ENCODE peak calls at places on chromosomes 16 and 17, in eight cellular contexts. One of them, this sample, is unnamed.

GRCh38 chr17:29074488-29074887 is 31.5 kb downstream of the PIPOX start:
- DNase-seq in ovary: no peak
- DNase-seq in HCT116: no peak
- DNase-seq in IMR-90: no peak
- DNase-seq in prostate gland: no peak
- DNase-seq in heart left ventricle: peak
- DNase-seq in body of pancreas: no peak
- DNase-seq in adrenal gland: no peak
- DNase-seq in this sample: no peak

GRCh38 chr17:28216528-28216927 is 102.5 kb upstream of the TMEM97 start:
- DNase-seq in heart left ventricle: no peak
- DNase-seq in IMR-90: peak
- DNase-seq in ovary: no peak
- DNase-seq in HCT116: no peak
- DNase-seq in adrenal gland: peak
- DNase-seq in prostate gland: no peak
- DNase-seq in body of pancreas: no peak
- DNase-seq in this sample: no peak

GRCh38 chr16:27175888-27176287 is 27.4 kb upstream of the KDM8 start:
- DNase-seq in adrenal gland: no peak
- DNase-seq in HCT116: no peak
- DNase-seq in ovary: no peak
- DNase-seq in body of pancreas: no peak
- DNase-seq in heart left ventricle: no peak
- DNase-seq in IMR-90: no peak
- DNase-seq in prostate gland: no peak
- DNase-seq in this sample: peak

GRCh38 chr16:10355589-10355988 is 30.3 kb upstream of the ATF7IP2 start:
- DNase-seq in HCT116: no peak
- DNase-seq in ovary: no peak
- DNase-seq in prostate gland: no peak
- DNase-seq in IMR-90: no peak
- DNase-seq in adrenal gland: no peak
- DNase-seq in heart left ventricle: no peak
- DNase-seq in body of pancreas: no peak
- DNase-seq in this sample: no peak

GRCh38 chr16:85523602-85524364 is 89.3 kb upstream of the GSE1 start:
- DNase-seq in IMR-90: peak
- DNase-seq in adrenal gland: no peak
- DNase-seq in prostate gland: no peak
- DNase-seq in body of pancreas: peak
- DNase-seq in ovary: peak
- DNase-seq in heart left ventricle: peak
- DNase-seq in HCT116: no peak
- DNase-seq in this sample: no peak

GRCh38 chr16:11058820-11059219 is 114.5 kb downstream of the CLEC16A start:
- DNase-seq in ovary: peak
- DNase-seq in heart left ventricle: no peak
- DNase-seq in adrenal gland: no peak
- DNase-seq in IMR-90: no peak
- DNase-seq in HCT116: no peak
- DNase-seq in prostate gland: no peak
- DNase-seq in body of pancreas: no peak
- DNase-seq in this sample: no peak

GRCh38 chr16:11465675-11466074 is 120.4 kb downstream of the RMI2 start:
- DNase-seq in body of pancreas: no peak
- DNase-seq in adrenal gland: no peak
- DNase-seq in HCT116: no peak
- DNase-seq in ovary: no peak
- DNase-seq in heart left ventricle: no peak
- DNase-seq in prostate gland: no peak
- DNase-seq in IMR-90: no peak
- DNase-seq in this sample: no peak

GRCh38 chr16:8310356-8310755 is 280.0 kb downstream of the TMEM114 start:
- DNase-seq in adrenal gland: no peak
- DNase-seq in HCT116: no peak
- DNase-seq in IMR-90: no peak
- DNase-seq in prostate gland: no peak
- DNase-seq in body of pancreas: no peak
- DNase-seq in heart left ventricle: no peak
- DNase-seq in ovary: no peak
- DNase-seq in this sample: no peak

GRCh38 chr16:85635545-85636140 is 22.5 kb downstream of the GSE1 start:
- DNase-seq in adrenal gland: no peak
- DNase-seq in body of pancreas: peak
- DNase-seq in HCT116: no peak
- DNase-seq in prostate gland: no peak
- DNase-seq in IMR-90: no peak
- DNase-seq in ovary: no peak
- DNase-seq in heart left ventricle: no peak
- DNase-seq in this sample: no peak

GRCh38 chr16:24984903-24985675 is 30.1 kb downstream of the ARHGAP17 start:
- DNase-seq in prostate gland: no peak
- DNase-seq in IMR-90: no peak
- DNase-seq in heart left ventricle: no peak
- DNase-seq in adrenal gland: peak
- DNase-seq in HCT116: no peak
- DNase-seq in ovary: no peak
- DNase-seq in body of pancreas: no peak
- DNase-seq in this sample: no peak
- TF ChIP-seq POLR2A in prostate gland: no peak
- TF ChIP-seq POLR2A in IMR-90: no peak
- TF ChIP-seq POLR2A in heart left ventricle: no peak
- TF ChIP-seq POLR2A in adrenal gland: no peak
- TF ChIP-seq POLR2A in HCT116: no peak
- TF ChIP-seq POLR2A in ovary: no peak
- TF ChIP-seq POLR2A in body of pancreas: no peak
- TF ChIP-seq POLR2A in this sample: no peak

GRCh38 chr17:35018814-35019213 is 38.5 kb downstream of the LIG3 start:
- DNase-seq in adrenal gland: no peak
- DNase-seq in body of pancreas: no peak
- DNase-seq in ovary: no peak
- DNase-seq in HCT116: no peak
- DNase-seq in prostate gland: no peak
- DNase-seq in IMR-90: no peak
- DNase-seq in heart left ventricle: no peak
- DNase-seq in this sample: no peak

GRCh38 chr17:35019386-35020179 is 39.3 kb downstream of the LIG3 start:
- DNase-seq in prostate gland: no peak
- DNase-seq in IMR-90: no peak
- DNase-seq in HCT116: no peak
- DNase-seq in adrenal gland: no peak
- DNase-seq in body of pancreas: no peak
- DNase-seq in heart left ventricle: no peak
- DNase-seq in ovary: no peak
- DNase-seq in this sample: no peak

GRCh38 chr17:35021520-35022380 is 41.4 kb downstream of the LIG3 start:
- DNase-seq in adrenal gland: no peak
- DNase-seq in HCT116: no peak
- DNase-seq in heart left ventricle: no peak
- DNase-seq in prostate gland: no peak
- DNase-seq in ovary: no peak
- DNase-seq in IMR-90: no peak
- DNase-seq in body of pancreas: no peak
- DNase-seq in this sample: no peak

GRCh38 chr17:35016369-35016768 is 36.1 kb downstream of the LIG3 start:
- DNase-seq in HCT116: no peak
- DNase-seq in prostate gland: no peak
- DNase-seq in ovary: no peak
- DNase-seq in IMR-90: no peak
- DNase-seq in heart left ventricle: no peak
- DNase-seq in body of pancreas: no peak
- DNase-seq in adrenal gland: no peak
- DNase-seq in this sample: no peak

DNA sequence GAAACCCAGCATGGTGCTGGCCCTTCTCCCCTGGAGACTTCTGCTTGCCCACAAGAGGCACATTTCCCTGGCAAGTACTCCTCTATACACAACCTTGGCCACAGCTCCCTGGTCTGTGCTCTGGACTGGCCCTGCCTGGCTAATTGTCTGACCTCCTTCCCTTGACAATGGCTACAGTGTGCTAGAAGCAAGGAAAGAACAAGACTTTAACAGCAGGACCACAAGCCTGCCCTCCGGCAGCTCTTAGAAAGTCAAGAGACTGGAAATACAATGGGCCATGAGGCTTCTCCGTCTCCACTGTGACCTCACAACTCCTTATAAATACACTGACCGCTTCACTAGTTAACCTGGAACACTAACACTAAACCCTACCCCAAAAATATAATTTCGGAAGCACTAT is 36.7 kb downstream of the LIG3 start:
- DNase-seq in HCT116: no peak
- DNase-seq in body of pancreas: no peak
- DNase-seq in ovary: no peak
- DNase-seq in adrenal gland: no peak
- DNase-seq in heart left ventricle: no peak
- DNase-seq in prostate gland: no peak
- DNase-seq in IMR-90: no peak
- DNase-seq in this sample: no peak
- TF ChIP-seq POLR2A in HCT116: no peak
- TF ChIP-seq POLR2A in body of pancreas: no peak
- TF ChIP-seq POLR2A in ovary: no peak
- TF ChIP-seq POLR2A in adrenal gland: no peak
- TF ChIP-seq POLR2A in heart left ventricle: no peak
- TF ChIP-seq POLR2A in prostate gland: no peak
- TF ChIP-seq POLR2A in IMR-90: no peak
- TF ChIP-seq POLR2A in this sample: no peak

GRCh38 chr17:9241371-9241712 is 220.0 kb downstream of the NTN1 start:
- DNase-seq in HCT116: no peak
- DNase-seq in prostate gland: no peak
- DNase-seq in body of pancreas: peak
- DNase-seq in ovary: peak
- DNase-seq in adrenal gland: peak
- DNase-seq in IMR-90: no peak
- DNase-seq in heart left ventricle: peak
- DNase-seq in this sample: no peak
- TF ChIP-seq POLR2A in HCT116: no peak
- TF ChIP-seq POLR2A in prostate gland: no peak
- TF ChIP-seq POLR2A in body of pancreas: no peak
- TF ChIP-seq POLR2A in ovary: no peak
- TF ChIP-seq POLR2A in adrenal gland: no peak
- TF ChIP-seq POLR2A in IMR-90: no peak
- TF ChIP-seq POLR2A in heart left ventricle: no peak
- TF ChIP-seq POLR2A in this sample: no peak

GRCh38 chr17:75646626-75646968 is 13.4 kb downstream of the SMIM5 start:
- DNase-seq in adrenal gland: no peak
- DNase-seq in heart left ventricle: no peak
- DNase-seq in prostate gland: no peak
- DNase-seq in HCT116: no peak
- DNase-seq in IMR-90: no peak
- DNase-seq in ovary: no peak
- DNase-seq in body of pancreas: no peak
- DNase-seq in this sample: no peak

GRCh38 chr17:75645501-75645888 is 12.3 kb downstream of the SMIM5 start:
- DNase-seq in IMR-90: no peak
- DNase-seq in body of pancreas: peak
- DNase-seq in HCT116: peak
- DNase-seq in ovary: no peak
- DNase-seq in prostate gland: peak
- DNase-seq in adrenal gland: no peak
- DNase-seq in heart left ventricle: no peak
- DNase-seq in this sample: no peak

GRCh38 chr17:75647921-75648320 is 14.7 kb downstream of the SMIM5 start:
- DNase-seq in IMR-90: no peak
- DNase-seq in HCT116: no peak
- DNase-seq in ovary: no peak
- DNase-seq in adrenal gland: no peak
- DNase-seq in prostate gland: no peak
- DNase-seq in body of pancreas: no peak
- DNase-seq in heart left ventricle: no peak
- DNase-seq in this sample: no peak

GRCh38 chr17:75647061-75647460 is 13.8 kb downstream of the SMIM5 start:
- DNase-seq in body of pancreas: no peak
- DNase-seq in ovary: no peak
- DNase-seq in heart left ventricle: no peak
- DNase-seq in IMR-90: no peak
- DNase-seq in HCT116: no peak
- DNase-seq in adrenal gland: no peak
- DNase-seq in prostate gland: no peak
- DNase-seq in this sample: no peak

DNA sequence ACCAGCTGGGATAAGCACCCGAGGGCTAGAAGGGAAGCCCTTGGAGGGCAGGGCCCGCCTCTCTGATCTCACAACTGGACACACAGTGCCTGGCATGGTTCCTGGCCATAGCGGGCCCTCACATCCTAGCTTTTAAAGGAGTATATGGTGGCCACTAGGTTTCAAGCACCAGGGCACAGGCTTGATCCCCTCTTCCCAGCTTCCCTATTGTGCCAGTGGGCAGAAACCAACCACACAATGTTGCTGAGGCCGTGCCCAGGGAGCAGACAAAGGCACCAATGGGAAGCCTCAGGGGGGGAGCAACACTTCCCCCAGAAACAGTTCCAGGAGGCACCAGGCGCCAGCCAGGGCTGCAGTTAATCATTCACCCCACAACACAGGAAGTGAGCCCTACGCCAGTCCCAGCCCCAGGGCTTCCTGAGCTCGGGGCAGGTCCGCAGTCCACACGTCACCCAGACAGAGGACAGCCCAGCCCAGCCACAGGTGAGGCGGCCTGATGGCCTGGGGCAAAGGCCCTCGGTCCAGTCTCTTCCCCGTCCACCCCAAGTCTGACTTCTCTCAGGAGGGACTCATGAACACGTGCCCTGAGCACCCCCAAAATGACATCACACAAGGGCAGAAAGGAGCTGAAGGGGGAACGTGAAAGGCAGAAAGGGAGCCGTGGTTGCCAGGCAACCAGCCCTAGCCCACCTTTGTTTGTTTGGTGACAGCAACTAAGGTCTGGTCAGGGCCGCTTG is 12.8 kb downstream of the SMIM5 start:
- DNase-seq in body of pancreas: peak
- DNase-seq in prostate gland: peak
- DNase-seq in adrenal gland: peak
- DNase-seq in HCT116: peak
- DNase-seq in ovary: peak
- DNase-seq in IMR-90: no peak
- DNase-seq in heart left ventricle: no peak
- DNase-seq in this sample: no peak
- TF ChIP-seq POLR2A in body of pancreas: peak
- TF ChIP-seq POLR2A in prostate gland: peak
- TF ChIP-seq POLR2A in adrenal gland: no peak
- TF ChIP-seq POLR2A in HCT116: no peak
- TF ChIP-seq POLR2A in ovary: no peak
- TF ChIP-seq POLR2A in IMR-90: no peak
- TF ChIP-seq POLR2A in heart left ventricle: no peak
- TF ChIP-seq POLR2A in this sample: no peak

GRCh38 chr17:38454528-38454927 is 26.3 kb downstream of the ARHGAP23 start:
- DNase-seq in ovary: peak
- DNase-seq in adrenal gland: peak
- DNase-seq in prostate gland: peak
- DNase-seq in heart left ventricle: peak
- DNase-seq in body of pancreas: peak
- DNase-seq in IMR-90: peak
- DNase-seq in HCT116: peak
- DNase-seq in this sample: peak
- TF ChIP-seq POLR2A in ovary: no peak
- TF ChIP-seq POLR2A in adrenal gland: peak
- TF ChIP-seq POLR2A in prostate gland: peak
- TF ChIP-seq POLR2A in heart left ventricle: peak
- TF ChIP-seq POLR2A in body of pancreas: no peak
- TF ChIP-seq POLR2A in IMR-90: peak
- TF ChIP-seq POLR2A in HCT116: no peak
- TF ChIP-seq POLR2A in this sample: no peak

This sample was measured in erythroblast.